ENCODE peak calls at places on chromosomes 7 and 10, in six cellular contexts. M is D721Med, Q is A673, A is AG04450, E is psoas muscle, B is PC-9. C is an unnamed sample.

GRCh38 chr7:34849966-34850365 is 187.3 kb downstream of the DPY19L1 start:
- DNase-seq in A (no peak), M (no peak), B (no peak), E (no peak), Q (no peak), C (no peak)

GRCh38 chr7:129553861-129554530 is 51.7 kb downstream of the SMKR1 start:
- DNase-seq in B (no peak), Q (peak; percentile 81), M (no peak), A (no peak), E (no peak), C (no peak)

GRCh38 chr10:31062856-31063255 is 31.2 kb upstream of the ZNF438 start:
- DNase-seq in M (no peak), A (no peak), Q (no peak), E (no peak), B (no peak), C (no peak)

GRCh38 chr7:774161-775109 is 47.4 kb upstream of the PRKAR1B start:
- DNase-seq in E (peak; percentile 56), A (no peak), Q (peak; percentile 69), B (no peak), M (peak; percentile 55), C (no peak)

GRCh38 chr7:127361736-127362135 is 30.8 kb downstream of the ZNF800 start:
- DNase-seq in B (no peak), Q (no peak), A (no peak), M (no peak), E (no peak), C (no peak)

GRCh38 chr10:118961401-118961800 is 68.1 kb upstream of the NANOS1 start:
- DNase-seq in A (no peak), E (no peak), M (no peak), B (no peak), Q (no peak), C (no peak)

GRCh38 chr7:99791021-99791420 is 7.0 kb upstream of the CYP3A4 start:
- DNase-seq in E (no peak), A (no peak), B (no peak), M (no peak), Q (no peak), C (no peak)

GRCh38 chr10:119786117-119786769 is 60.4 kb downstream of the INPP5F start:
- DNase-seq in M (no peak), B (no peak), Q (no peak), A (peak; percentile 30), E (no peak), C (no peak)

GRCh38 chr7:54898659-54899340 is 120.0 kb upstream of the EGFR start:
- DNase-seq in A (no peak), E (peak; percentile 14), Q (no peak), M (no peak), B (no peak), C (no peak)

GRCh38 chr10:93250010-93250409 is 176.3 kb downstream of the CYP26A1 start:
- DNase-seq in A (no peak), E (no peak), B (no peak), Q (no peak), M (no peak), C (no peak)

GRCh38 chr10:23438547-23439451 is at the start of gene OTUD1:
- DNase-seq in M (peak; percentile 67), E (peak; percentile 97), B (peak; percentile 74), Q (peak; percentile 96), A (peak; percentile 77), C (peak; percentile 97)

GRCh38 chr7:25596443-25596842 is 368.2 kb upstream of the NPVF start:
- DNase-seq in M (no peak), A (no peak), E (no peak), Q (no peak), B (no peak), C (no peak)

GRCh38 chr10:82091413-82091812 is 216.4 kb downstream of the NRG3 start:
- DNase-seq in E (no peak), A (no peak), M (no peak), Q (no peak), B (no peak), C (no peak)

GRCh38 chr10:44022203-44022602 is 362.7 kb downstream of the CXCL12 start:
- DNase-seq in Q (no peak), M (no peak), E (no peak), A (no peak), B (no peak), C (no peak)

GRCh38 chr10:44017483-44018145 is 367.3 kb downstream of the CXCL12 start:
- DNase-seq in E (no peak), M (no peak), Q (no peak), A (no peak), B (no peak), C (no peak)

GRCh38 chr10:44023517-44023916 is 361.4 kb downstream of the CXCL12 start:
- DNase-seq in M (no peak), E (no peak), B (no peak), A (no peak), Q (no peak), C (no peak)

GRCh38 chr10:44016589-44017482 is 368.1 kb downstream of the CXCL12 start:
- DNase-seq in A (no peak), M (no peak), B (no peak), E (no peak), Q (no peak), C (no peak)

DNA sequence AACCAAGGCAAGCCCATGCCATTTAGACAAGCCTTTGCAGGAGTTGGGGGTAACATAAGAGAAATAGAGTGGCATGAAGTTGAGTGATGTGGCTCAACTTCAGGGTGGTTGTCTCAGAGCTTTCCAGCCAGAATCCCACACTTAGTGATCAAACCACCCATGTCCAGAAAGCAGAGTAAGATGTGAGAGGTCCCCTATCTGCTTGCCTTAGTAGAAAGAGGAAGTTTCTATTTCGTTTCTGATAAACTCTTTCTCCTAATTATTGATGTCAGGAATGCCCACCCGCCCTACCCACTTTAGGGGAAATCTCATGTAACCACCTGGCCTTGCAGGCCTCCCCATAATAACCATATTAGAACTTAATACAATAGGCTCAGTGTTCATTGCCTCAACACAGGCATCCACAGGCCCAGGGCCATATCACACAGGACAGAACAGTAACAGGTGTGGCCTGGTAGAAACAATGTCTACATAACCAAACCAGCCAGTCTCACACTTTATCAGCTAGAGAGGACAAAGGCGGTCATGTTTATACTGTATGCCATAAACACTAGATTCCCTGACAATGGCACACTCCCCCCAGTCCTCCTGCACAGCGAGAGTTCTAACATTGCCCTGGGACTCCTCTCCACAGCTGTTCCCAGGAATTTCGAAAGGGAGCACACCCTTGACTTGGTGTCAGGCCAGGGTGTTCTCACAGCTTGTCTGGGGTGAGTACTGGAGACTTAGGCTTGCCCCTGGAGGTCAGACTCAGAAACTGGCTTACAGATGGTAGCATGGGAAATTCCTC is 364.4 kb downstream of the CXCL12 start:
- DNase-seq in E (no peak), M (no peak), Q (no peak), A (no peak), B (no peak), C (no peak)
- TF ChIP-seq CTCF in E (no peak), M (no peak), Q (no peak), A (no peak), B (no peak), C (no peak)

GRCh38 chr7:33686001-33686591 is 219.2 kb upstream of the BMPER start:
- DNase-seq in B (no peak), M (no peak), Q (no peak), A (no peak), E (no peak), C (no peak)
- TF ChIP-seq CTCF in B (no peak), M (no peak), Q (no peak), A (no peak), E (no peak), C (no peak)

GRCh38 chr10:122126763-122127659 is 138.0 kb downstream of the TACC2 start:
- DNase-seq in M (no peak), Q (no peak), E (no peak), A (peak; percentile 89), B (peak; percentile 78), C (no peak)
- TF ChIP-seq CTCF in M (no peak), Q (no peak), E (no peak), A (no peak), B (no peak), C (no peak)

GRCh38 chr7:77367976-77368375 is 48.2 kb downstream of the GSAP start:
- DNase-seq in M (no peak), A (no peak), B (no peak), Q (no peak), E (no peak), C (no peak)

GRCh38 chr7:77370606-77371005 is 45.5 kb downstream of the GSAP start:
- DNase-seq in A (no peak), E (no peak), B (no peak), M (no peak), Q (no peak), C (no peak)

DNA sequence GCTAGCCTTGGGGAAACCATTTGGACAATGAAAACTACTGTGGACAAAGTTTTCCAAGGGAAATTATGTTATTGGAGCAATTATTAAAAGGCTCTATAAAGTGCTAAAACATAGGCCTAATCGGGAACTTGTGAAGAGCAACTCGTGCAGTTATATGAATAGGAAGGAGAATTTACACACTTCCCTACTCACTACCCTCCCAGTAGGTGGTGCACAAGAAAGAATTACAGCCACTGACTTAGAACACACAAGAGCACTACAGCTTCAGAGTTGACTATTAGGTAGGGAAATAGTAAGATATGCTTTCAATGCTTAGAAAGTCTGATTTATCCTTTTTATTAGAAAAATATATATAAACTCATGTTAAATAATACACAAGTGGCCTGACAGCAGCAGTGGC is 47.2 kb downstream of the GSAP start:
- DNase-seq in B (no peak), E (no peak), Q (no peak), A (no peak), M (no peak), C (no peak)
- TF ChIP-seq CTCF in B (no peak), E (no peak), Q (peak; percentile 17), A (peak; percentile 14), M (no peak), C (peak; percentile 50)

GRCh38 chr10:5581670-5582566 is 57.2 kb downstream of the CALML3 start:
- DNase-seq in B (no peak), A (no peak), Q (no peak), M (no peak), E (no peak), C (peak; percentile 40)

GRCh38 chr10:5583525-5584175 is 58.9 kb downstream of the CALML3 start:
- DNase-seq in A (no peak), M (no peak), Q (no peak), E (no peak), B (peak; percentile 94), C (peak; percentile 73)

GRCh38 chr10:5585517-5586222 is 60.9 kb downstream of the CALML3 start:
- DNase-seq in M (no peak), Q (no peak), B (no peak), E (no peak), A (no peak), C (no peak)

GRCh38 chr10:5584895-5585516 is 60.2 kb downstream of the CALML3 start:
- DNase-seq in Q (no peak), M (no peak), E (no peak), A (no peak), B (peak; percentile 98), C (peak; percentile 44)

GRCh38 chr10:5582736-5583135 is 58.0 kb downstream of the CALML3 start:
- DNase-seq in A (no peak), E (no peak), M (no peak), Q (no peak), B (peak; percentile 78), C (peak; percentile 32)
- TF ChIP-seq CTCF in A (peak; percentile 8), E (no peak), M (no peak), Q (peak; percentile 16), B (peak; percentile 56), C (peak; percentile 34)

C was measured in chondrocyte.